ENCODE peak calls at places on chromosomes 2 and 18, in five cellular contexts. O is K562, K is HepG2, T is GM12878, A is GM12891. I is an unnamed sample.

GRCh38 chr2:217610411-217610814 is 392.4 kb downstream of the TNS1 start:
- DNase-seq in O (no peak), K (no peak), A (no peak), T (peak; percentile 31), I (no peak)

GRCh38 chr2:234502285-234502918 is 5.5 kb upstream of the ARL4C start:
- DNase-seq in T (no peak), K (no peak), O (no peak), A (no peak), I (no peak)

GRCh38 chr2:37871453-37872191 is 53.5 kb upstream of the RMDN2 start:
- DNase-seq in K (no peak), T (no peak), A (no peak), O (no peak), I (no peak)

GRCh38 chr18:67200665-67201064 is 315.9 kb downstream of the DSEL start:
- DNase-seq in A (no peak), T (no peak), O (no peak), K (no peak), I (no peak)

GRCh38 chr2:3914243-3914642 is 210.9 kb downstream of the DCDC2C start:
- DNase-seq in A (no peak), K (no peak), O (no peak), T (no peak), I (no peak)

GRCh38 chr18:12741351-12741750 is 38.5 kb downstream of the PSMG2 start:
- DNase-seq in K (peak; percentile 94), T (no peak), O (no peak), A (no peak), I (no peak)

GRCh38 chr2:98503481-98504096 is 58.9 kb downstream of the INPP4A start:
- DNase-seq in O (no peak), T (no peak), A (no peak), K (no peak), I (no peak)

GRCh38 chr2:136253288-136254004 is 135.5 kb upstream of the CXCR4 start:
- DNase-seq in O (no peak), K (no peak), T (no peak), A (no peak), I (no peak)

GRCh38 chr2:224816816-224817215 is 100.7 kb upstream of the CCDC195 start:
- DNase-seq in A (no peak), T (no peak), O (no peak), K (peak; percentile 5), I (no peak)

GRCh38 chr2:108423067-108423466 is 25.9 kb upstream of the GCC2 start:
- DNase-seq in K (peak; percentile 43), A (no peak), O (no peak), T (no peak), I (no peak)

GRCh38 chr18:24315170-24315569 is 82.5 kb downstream of the OSBPL1A start:
- DNase-seq in T (no peak), K (no peak), O (no peak), A (no peak), I (no peak)

GRCh38 chr2:170715062-170715931 is at the start of gene SP5:
- DNase-seq in A (peak; percentile 40), O (peak; percentile 93), T (no peak), K (peak; percentile 100), I (peak; percentile 31)

GRCh38 chr18:7090771-7091170 is 26.8 kb downstream of the LAMA1 start:
- DNase-seq in A (no peak), K (no peak), O (no peak), T (no peak), I (no peak)

GRCh38 chr2:7191927-7192326 is 274.7 kb downstream of the RNF144A start:
- DNase-seq in A (no peak), T (no peak), K (peak; percentile 5), O (no peak), I (no peak)

GRCh38 chr2:26982102-26982742 is 11.8 kb downstream of the MAPRE3 start:
- DNase-seq in O (peak; percentile 71), A (peak; percentile 32), K (peak; percentile 78), T (no peak), I (no peak)

GRCh38 chr18:32021756-32022564 is 3.3 kb downstream of the RNF125 start:
- DNase-seq in O (no peak), T (no peak), A (no peak), K (no peak), I (no peak)

GRCh38 chr18:32019251-32019943 is 772 bp downstream of the RNF125 start:
- DNase-seq in A (peak; percentile 32), O (peak; percentile 14), K (peak; percentile 39), T (no peak), I (peak; percentile 39)

GRCh38 chr18:32018331-32019250 is at the start of gene RNF125:
- DNase-seq in K (peak; percentile 5), A (peak; percentile 79), T (peak; percentile 69), O (peak; percentile 86), I (peak; percentile 86)
- TF ChIP-seq POLR2A in K (peak; percentile 29), A (peak; percentile 52), T (peak; percentile 90), O (no peak), I (peak; percentile 66)

GRCh38 chr2:202377308-202377736 is 1.2 kb downstream of the BMPR2 start:
- DNase-seq in A (no peak), K (peak; percentile 38), T (no peak), O (peak; percentile 17), I (no peak)
- TF ChIP-seq TAF1 in A (no peak), K (peak; percentile 39), T (no peak), O (no peak), I (no peak)

DNA sequence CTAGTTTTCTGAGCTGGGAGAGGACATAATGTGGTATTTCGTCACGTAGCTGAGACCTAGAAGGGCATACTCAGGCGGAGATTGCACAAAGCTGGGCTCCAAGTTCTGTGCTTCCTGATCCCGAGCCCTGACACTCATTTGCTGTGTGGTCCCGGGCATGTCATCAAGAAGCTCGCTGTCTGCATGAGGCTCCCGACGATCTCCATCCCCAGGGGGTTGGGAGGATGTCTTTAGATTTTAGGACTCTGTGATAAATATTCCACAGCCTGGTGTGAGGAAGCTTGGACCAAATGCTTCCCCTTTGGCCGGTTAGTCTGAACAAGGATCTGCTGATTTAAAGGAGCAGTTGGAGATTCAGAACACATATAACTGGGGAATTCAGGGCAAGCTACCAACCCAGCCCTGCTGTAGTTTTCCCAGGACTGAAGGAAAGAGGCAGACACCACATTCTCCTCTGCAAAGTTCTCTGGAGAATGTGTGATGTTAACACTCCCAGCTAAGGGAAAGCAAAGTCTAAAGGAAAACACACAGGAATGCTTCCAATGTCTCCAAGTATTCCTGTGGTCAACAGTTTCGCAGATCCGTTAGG is 2.3 kb downstream of the KCNE4 start:
- DNase-seq in A (no peak), T (no peak), K (no peak), O (no peak), I (no peak)
- TF ChIP-seq POLR2AphosphoS5 in A (no peak), T (no peak), K (no peak), O (no peak), I (no peak)

GRCh38 chr18:51196811-51197660 is 445 bp downstream of the MEX3C start:
- DNase-seq in T (no peak), O (peak; percentile 28), K (no peak), A (peak; percentile 15), I (peak; percentile 26)

GRCh38 chr18:51195086-51195601 is 2.3 kb downstream of the MEX3C start:
- DNase-seq in T (no peak), O (no peak), A (no peak), K (no peak), I (no peak)

GRCh38 chr18:51195602-51196115 is 1.8 kb downstream of the MEX3C start:
- DNase-seq in K (peak; percentile 87), O (peak; percentile 6), A (no peak), T (no peak), I (no peak)

GRCh38 chr18:51196116-51196810 is 1.2 kb downstream of the MEX3C start:
- DNase-seq in T (no peak), O (peak; percentile 5), A (no peak), K (no peak), I (peak; percentile 29)

DNA sequence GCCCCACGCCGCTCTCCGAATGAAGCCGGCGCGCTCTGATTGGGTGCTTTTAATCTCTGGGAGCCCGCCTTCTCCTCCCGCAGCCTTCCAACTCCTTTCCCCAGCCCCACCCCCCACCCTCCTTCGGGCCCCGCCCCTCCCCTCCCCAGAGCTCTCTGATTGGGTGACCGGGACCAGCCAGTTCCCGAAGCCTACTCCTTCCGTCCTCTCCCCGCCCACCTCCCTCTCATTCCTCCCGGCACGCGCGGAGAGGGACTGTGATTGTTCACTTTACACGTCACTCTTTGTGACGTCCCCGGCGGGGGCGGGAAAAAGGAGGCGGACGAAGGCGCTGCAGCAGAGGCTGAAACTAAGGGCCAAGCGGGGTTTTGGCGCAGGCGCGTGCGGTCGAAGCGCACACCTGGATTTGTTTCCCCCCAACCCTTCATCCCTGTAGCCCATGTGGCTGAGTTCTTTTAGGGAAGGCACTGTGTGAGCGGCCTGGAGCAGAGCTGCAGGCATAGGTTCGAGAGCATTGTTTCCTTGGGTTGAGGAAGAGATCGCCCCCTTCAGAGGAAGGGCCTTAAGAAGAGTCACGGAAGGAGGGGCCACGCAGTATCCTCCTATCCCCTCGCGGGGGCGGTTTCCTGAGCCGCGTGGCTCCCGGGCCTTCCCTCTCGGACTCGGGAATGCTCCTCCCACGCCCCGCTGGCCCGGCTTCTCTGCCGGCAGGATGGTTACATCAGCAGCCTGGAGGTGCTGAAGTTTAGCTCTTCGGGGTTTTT is at the start of gene MEX3C:
- DNase-seq in A (peak; percentile 77), O (peak; percentile 94), T (peak; percentile 95), K (peak; percentile 97), I (peak; percentile 77)
- TF ChIP-seq POLR2A in A (peak; percentile 68), O (peak; percentile 86), T (peak; percentile 77), K (peak; percentile 91), I (peak; percentile 75)

GRCh38 chr18:62721837-62722795 is 6.8 kb downstream of the PHLPP1 start:
- DNase-seq in T (no peak), O (no peak), K (no peak), A (no peak), I (no peak)
- TF ChIP-seq TAF1 in T (no peak), O (no peak), K (no peak), A (no peak), I (no peak)

GRCh38 chr2:68770271-68771111 is 35.9 kb downstream of the ARHGAP25 start:
- DNase-seq in A (no peak), T (no peak), K (no peak), O (no peak), I (no peak)
- TF ChIP-seq POLR2AphosphoS5 in A (no peak), T (no peak), K (no peak), O (no peak), I (no peak)

DNA sequence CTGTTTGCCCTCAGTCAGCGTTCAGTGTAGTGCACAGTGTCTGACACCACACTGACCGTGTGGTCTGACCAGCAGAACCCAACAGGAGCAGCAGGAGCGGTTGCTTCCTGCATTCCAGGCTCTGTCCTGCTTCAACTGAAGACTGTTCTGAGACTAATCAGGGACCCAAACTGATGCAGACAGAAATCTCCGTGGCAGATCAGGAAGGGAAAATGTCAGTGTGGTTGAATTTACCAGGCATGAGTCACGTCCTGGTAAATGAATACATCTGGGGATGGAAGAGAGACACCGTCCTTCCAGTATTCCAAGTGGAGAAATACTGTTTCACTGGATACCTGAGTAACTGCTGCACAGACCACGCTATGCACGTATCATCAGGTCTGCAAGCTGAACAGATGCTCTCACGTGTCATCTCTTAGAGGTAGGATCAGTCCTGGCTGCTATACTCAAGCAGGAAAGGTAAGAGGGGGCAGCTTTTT is 223.6 kb upstream of the EPAS1 start:
- DNase-seq in A (no peak), O (no peak), K (peak; percentile 39), T (no peak), I (no peak)
- TF ChIP-seq POLR2A in A (no peak), O (no peak), K (no peak), T (no peak), I (no peak)